ENCODE peak calls at places on chromosome 7, in four cellular contexts. R, Y, T and H are unnamed samples.

GRCh38 chr7:84247591-84247990 is 53.0 kb upstream of the SEMA3A start:
- DNase-seq in Y (no peak), T (no peak), R (no peak), H (no peak)

GRCh38 chr7:1928555-1929348 is 258.7 kb downstream of the ELFN1 start:
- DNase-seq in Y (no peak), R (no peak), T (no peak), H (no peak)

GRCh38 chr7:15839415-15840100 is 153.1 kb upstream of the MEOX2 start:
- DNase-seq in R (no peak), Y (no peak), T (no peak), H (peak)

GRCh38 chr7:54678763-54679396 is 80.1 kb downstream of the SEC61G start:
- DNase-seq in R (no peak), T (no peak), Y (no peak), H (no peak)

GRCh38 chr7:46996972-46997371 is 584.9 kb downstream of the TNS3 start:
- DNase-seq in R (no peak), T (no peak), Y (no peak), H (no peak)

GRCh38 chr7:133629696-133630095 is 376.8 kb downstream of the EXOC4 start:
- DNase-seq in T (no peak), Y (no peak), R (no peak), H (no peak)

GRCh38 chr7:97130417-97131139 is 13.1 kb downstream of the SDHAF3 start:
- DNase-seq in T (peak), Y (no peak), R (no peak), H (no peak)

GRCh38 chr7:32103361-32103760 is 33.2 kb upstream of the PDE1C start:
- DNase-seq in Y (no peak), R (no peak), T (no peak), H (no peak)

GRCh38 chr7:92750961-92751360 is 85.4 kb downstream of the CDK6 start:
- DNase-seq in T (no peak), Y (no peak), R (no peak), H (no peak)

GRCh38 chr7:140358771-140359095 is 39.6 kb downstream of the SLC37A3 start:
- DNase-seq in T (no peak), Y (no peak), R (no peak), H (no peak)

GRCh38 chr7:150820148-150820547 is 19.6 kb downstream of the TMEM176A start:
- DNase-seq in T (no peak), R (no peak), Y (no peak), H (no peak)

GRCh38 chr7:94511763-94512162 is 2.2 kb downstream of the CASD1 start:
- DNase-seq in R (no peak), T (no peak), Y (no peak), H (no peak)
- TF ChIP-seq SRF in R (no peak), T (no peak), Y (no peak), H (no peak)

GRCh38 chr7:155568335-155568660 is 21.9 kb upstream of the CNPY1 start:
- DNase-seq in R (no peak), T (no peak), Y (no peak), H (no peak)

GRCh38 chr7:155568961-155569360 is 22.6 kb upstream of the CNPY1 start:
- DNase-seq in Y (no peak), T (no peak), R (no peak), H (no peak)

GRCh38 chr7:155570171-155570958 is 24.0 kb upstream of the CNPY1 start:
- DNase-seq in R (no peak), Y (no peak), T (no peak), H (no peak)

GRCh38 chr7:155570991-155571390 is 24.6 kb upstream of the CNPY1 start:
- DNase-seq in R (no peak), Y (no peak), T (no peak), H (no peak)

GRCh38 chr7:155569681-155570080 is 23.3 kb upstream of the CNPY1 start:
- DNase-seq in T (no peak), R (no peak), Y (no peak), H (no peak)
- TF ChIP-seq SRF in T (no peak), R (no peak), Y (no peak), H (no peak)

GRCh38 chr7:28957064-28957821 is 887 bp downstream of the TRIL start:
- DNase-seq in T (no peak), R (no peak), Y (no peak), H (peak)
- TF ChIP-seq SRF in T (no peak), R (no peak), Y (no peak), H (no peak)

GRCh38 chr7:5647816-5648215 is 133.6 kb downstream of the RNF216 start:
- DNase-seq in R (no peak), T (no peak), Y (no peak), H (no peak)

GRCh38 chr7:5643280-5643679 is 138.2 kb downstream of the RNF216 start:
- DNase-seq in R (no peak), Y (no peak), T (no peak), H (no peak)

GRCh38 chr7:5652118-5652517 is 129.3 kb downstream of the RNF216 start:
- DNase-seq in R (no peak), T (no peak), Y (no peak), H (no peak)

GRCh38 chr7:5649658-5650057 is 131.8 kb downstream of the RNF216 start:
- DNase-seq in T (no peak), Y (no peak), R (no peak), H (no peak)

DNA sequence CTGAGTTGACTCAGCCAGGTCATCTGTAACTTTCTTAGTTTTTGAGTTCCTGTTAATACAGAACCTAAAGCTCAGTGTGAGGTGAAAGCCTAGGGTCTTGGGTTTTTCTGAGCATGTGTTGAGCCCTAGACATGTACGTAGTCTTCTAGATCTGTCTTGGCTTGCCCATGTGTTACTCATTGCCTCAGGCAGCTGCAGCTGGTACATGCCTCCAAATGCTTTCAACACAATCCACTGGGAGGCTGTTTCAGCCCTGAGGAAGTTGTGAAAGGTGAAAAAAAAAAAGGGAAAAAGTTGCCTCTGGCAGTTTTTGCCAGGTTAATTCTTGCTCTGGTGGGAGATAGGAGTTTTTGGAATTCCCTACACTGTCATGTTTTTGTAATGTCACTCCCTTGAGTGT is 134.6 kb downstream of the RNF216 start:
- DNase-seq in R (no peak), Y (no peak), T (no peak), H (no peak)
- TF ChIP-seq SRF in R (no peak), Y (no peak), T (no peak), H (no peak)

GRCh38 chr7:28096713-28097112 is 83.9 kb downstream of the JAZF1 start:
- DNase-seq in R (peak), T (peak), Y (peak), H (no peak)

GRCh38 chr7:28089120-28089714 is 91.4 kb downstream of the JAZF1 start:
- DNase-seq in R (no peak), Y (no peak), T (no peak), H (no peak)

GRCh38 chr7:28088032-28088431 is 92.6 kb downstream of the JAZF1 start:
- DNase-seq in R (no peak), T (no peak), Y (no peak), H (no peak)

GRCh38 chr7:28091190-28091589 is 89.4 kb downstream of the JAZF1 start:
- DNase-seq in Y (no peak), R (no peak), T (no peak), H (no peak)

GRCh38 chr7:28093617-28094232 is 86.9 kb downstream of the JAZF1 start:
- DNase-seq in Y (peak), T (peak), R (peak), H (peak)
- TF ChIP-seq SRF in Y (no peak), T (no peak), R (no peak), H (no peak)